ENCODE peak calls at places on chromosomes 11 and 22, in six cellular contexts. X, Q, D, E, A and S are unnamed samples.

GRCh38 chr22:46936378-46936916 is 174.0 kb downstream of the TBC1D22A start:
- DNase-seq in Q (no peak), A (no peak), D (no peak), E (no peak), X (no peak), S (peak; percentile 36)

GRCh38 chr11:17076517-17077239 is 789 bp downstream of the RPS13 start:
- DNase-seq in Q (no peak), A (no peak), E (no peak), X (peak; percentile 30), D (no peak), S (no peak)

GRCh38 chr11:107689317-107690202 is 22.3 kb downstream of the SLN start:
- DNase-seq in D (peak; percentile 76), Q (peak; percentile 42), E (peak; percentile 60), X (peak; percentile 79), A (no peak), S (no peak)

GRCh38 chr11:81237139-81237538 is 1496.5 kb downstream of the FAM181B start:
- DNase-seq in D (peak; percentile 64), A (no peak), Q (no peak), X (peak; percentile 87), E (peak; percentile 25), S (peak; percentile 49)

GRCh38 chr11:119571311-119571710 is 148.3 kb upstream of the THY1 start:
- DNase-seq in A (no peak), D (no peak), X (no peak), E (no peak), Q (no peak), S (no peak)

GRCh38 chr11:94740083-94740974 is 27.8 kb upstream of the AMOTL1 start:
- DNase-seq in X (peak; percentile 17), Q (peak; percentile 59), D (no peak), E (peak; percentile 45), A (no peak), S (no peak)

GRCh38 chr11:14422052-14422813 is 63.2 kb upstream of the RRAS2 start:
- DNase-seq in E (peak; percentile 22), Q (peak; percentile 88), A (peak; percentile 96), X (peak; percentile 100), D (peak; percentile 100), S (peak; percentile 98)

GRCh38 chr11:65776196-65776595 is 4.6 kb downstream of the AP5B1 start:
- DNase-seq in E (no peak), A (no peak), X (peak; percentile 85), Q (no peak), D (no peak), S (no peak)

GRCh38 chr11:2771758-2772466 is 72.1 kb upstream of the KCNQ1OT1 start:
- DNase-seq in A (no peak), D (no peak), E (no peak), X (no peak), Q (peak; percentile 12), S (no peak)

GRCh38 chr11:133509924-133510697 is 22.2 kb downstream of the OPCML start:
- DNase-seq in X (no peak), E (no peak), A (no peak), D (no peak), Q (no peak), S (no peak)

GRCh38 chr11:45755281-45755859 is 49.6 kb upstream of the SLC35C1 start:
- DNase-seq in Q (no peak), D (no peak), A (no peak), X (no peak), E (no peak), S (no peak)

GRCh38 chr11:21476588-21476987 is 716.3 kb upstream of the ANO5 start:
- DNase-seq in A (no peak), D (no peak), Q (no peak), E (no peak), X (no peak), S (no peak)

GRCh38 chr11:59062602-59063529 is 23.2 kb upstream of the GLYATL1B start:
- DNase-seq in X (no peak), A (no peak), D (no peak), Q (no peak), E (no peak), S (no peak)

GRCh38 chr11:124177344-124177743 is 5.8 kb upstream of the OR10D3 start:
- DNase-seq in D (no peak), X (peak; percentile 18), A (no peak), E (no peak), Q (no peak), S (no peak)

GRCh38 chr11:1541474-1542204 is 30.4 kb downstream of the DUSP8 start:
- DNase-seq in E (no peak), X (no peak), A (no peak), Q (no peak), D (no peak), S (no peak)

GRCh38 chr22:20566420-20567260 is 59.2 kb downstream of the MED15 start:
- DNase-seq in X (peak; percentile 77), A (no peak), E (peak; percentile 68), D (no peak), Q (peak; percentile 12), S (peak; percentile 72)

GRCh38 chr11:75934851-75935250 is 119.8 kb downstream of the UVRAG start:
- DNase-seq in X (no peak), Q (no peak), E (no peak), D (no peak), A (no peak), S (no peak)

GRCh38 chr11:118605116-118605867 is 2.1 kb upstream of the PHLDB1 start:
- DNase-seq in Q (peak; percentile 83), X (peak; percentile 97), D (peak; percentile 75), A (peak; percentile 90), E (no peak), S (peak; percentile 22)

GRCh38 chr11:73729594-73730206 is 31.2 kb downstream of the RAB6A start:
- DNase-seq in Q (no peak), E (no peak), X (no peak), A (no peak), D (no peak), S (no peak)

GRCh38 chr11:22670803-22671202 is 4.4 kb downstream of the GAS2 start:
- DNase-seq in A (no peak), Q (no peak), D (no peak), E (no peak), X (peak; percentile 13), S (no peak)

GRCh38 chr11:19344661-19345518 is 104.1 kb upstream of the E2F8 start:
- DNase-seq in D (no peak), A (no peak), X (peak; percentile 58), Q (peak; percentile 42), E (no peak), S (peak; percentile 19)

GRCh38 chr22:43869799-43870198 is 7.5 kb upstream of the SULT4A1 start:
- DNase-seq in D (no peak), X (no peak), Q (no peak), E (no peak), A (no peak), S (no peak)

GRCh38 chr11:97963528-97964331 is 1057.0 kb upstream of the CNTN5 start:
- DNase-seq in Q (no peak), E (no peak), A (no peak), D (no peak), X (peak; percentile 50), S (no peak)

GRCh38 chr11:3129591-3130268 is 35.4 kb downstream of the OSBPL5 start:
- DNase-seq in E (no peak), D (no peak), A (no peak), Q (peak; percentile 11), X (no peak), S (no peak)

GRCh38 chr11:37804666-37805065 is 1206.6 kb upstream of the RAG2 start:
- DNase-seq in D (no peak), Q (no peak), A (no peak), X (no peak), E (no peak), S (no peak)

GRCh38 chr11:46696212-46696558 is 4.2 kb downstream of the ARHGAP1 start:
- DNase-seq in A (no peak), E (no peak), X (no peak), D (no peak), Q (peak; percentile 81), S (no peak)

GRCh38 chr11:46659908-46660307 is 40.5 kb downstream of the ARHGAP1 start:
- DNase-seq in Q (no peak), A (no peak), D (peak; percentile 51), X (peak; percentile 96), E (no peak), S (peak; percentile 62)

GRCh38 chr22:21719024-21719423 is 16.6 kb downstream of the YPEL1 start:
- DNase-seq in X (no peak), D (no peak), A (no peak), E (no peak), Q (no peak), S (no peak)

GRCh38 chr11:31974737-31975136 is 116.1 kb upstream of the RCN1 start:
- DNase-seq in E (no peak), X (peak; percentile 38), A (no peak), Q (no peak), D (peak; percentile 70), S (peak; percentile 33)

DNA sequence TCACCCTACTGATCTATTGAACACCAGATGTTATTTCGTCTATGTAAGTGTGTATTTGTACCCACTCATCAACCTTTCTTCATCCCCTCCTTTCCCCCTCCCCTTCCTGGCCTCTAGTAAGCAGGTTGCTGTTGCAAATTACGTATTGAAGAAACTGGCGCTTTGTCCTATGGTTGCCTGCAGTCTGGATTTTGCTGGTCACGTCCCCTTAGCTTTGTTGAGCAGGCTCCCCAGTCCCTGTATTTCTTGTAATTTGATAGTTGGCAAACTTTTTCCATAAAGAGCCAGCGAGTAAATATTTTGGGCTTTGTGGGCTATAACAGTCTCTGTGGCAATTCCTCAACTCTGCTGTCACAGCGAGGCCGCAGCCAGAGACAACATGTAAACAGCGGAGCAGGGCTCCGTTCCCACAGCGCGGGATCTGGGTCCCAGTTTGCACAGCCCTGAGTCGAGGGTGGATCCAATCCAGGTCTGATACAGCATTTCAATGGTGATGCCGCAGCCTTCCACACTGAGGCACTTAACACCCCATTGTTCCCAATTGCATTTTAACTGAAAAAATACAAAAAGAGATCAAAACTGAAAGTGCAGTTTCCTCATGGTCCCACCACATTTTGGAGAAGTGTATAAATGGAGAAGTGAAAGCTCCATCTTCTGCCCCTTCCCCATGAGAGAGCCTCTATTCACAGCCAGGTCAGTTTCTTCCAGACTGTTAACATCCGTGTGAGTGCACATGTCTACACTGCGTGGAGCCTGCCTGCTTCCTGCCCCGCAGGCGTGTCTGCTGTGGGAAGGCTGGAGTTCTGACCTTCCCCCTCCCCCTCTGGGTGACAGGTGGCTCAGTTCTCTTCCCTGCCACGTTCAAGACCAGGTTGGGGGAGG is 89.0 kb downstream of the RPS6KA4 start:
- DNase-seq in Q (peak; percentile 22), A (no peak), X (peak; percentile 9), E (peak; percentile 74), D (peak; percentile 7), S (no peak)
- H3K4me3 ChIP-seq in Q (peak overlapping the region; percentile 57), A (no peak overlapping the region), X (no peak overlapping the region), E (peak overlapping the region; percentile 18), D (no peak overlapping the region), S (no peak overlapping the region)

GRCh38 chr22:45935573-45935972 is 41.4 kb downstream of the WNT7B start:
- DNase-seq in Q (no peak), A (no peak), E (no peak), X (no peak), D (no peak), S (no peak)
- TF ChIP-seq CTCF in Q (no peak), A (no peak), E (no peak), X (no peak), D (no peak), S (no peak)

GRCh38 chr11:67645521-67646457 is 4.7 kb downstream of the ACY3 start:
- DNase-seq in E (no peak), D (no peak), A (no peak), Q (no peak), X (no peak), S (no peak)
- H3K4me3 ChIP-seq in E (no peak overlapping the region), D (no peak overlapping the region), A (no peak overlapping the region), Q (no peak overlapping the region), X (no peak overlapping the region), S (no peak overlapping the region)

DNA sequence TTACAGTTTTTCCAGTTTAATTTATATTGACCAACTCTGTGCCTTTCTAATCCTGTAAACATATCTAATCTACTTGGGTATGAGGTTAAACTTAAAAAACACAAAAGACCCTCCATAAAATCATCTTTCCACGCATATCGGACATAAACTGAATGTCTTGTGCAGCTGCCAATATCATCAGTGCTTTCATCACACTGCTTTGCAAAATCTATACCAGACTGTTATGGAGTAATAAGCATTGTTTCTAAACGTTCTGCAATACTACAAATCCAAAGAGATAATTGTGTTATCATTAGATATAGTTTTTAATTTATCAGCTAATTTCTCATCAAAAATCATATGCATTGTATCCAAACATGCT is 36.1 kb upstream of the AMPD3 start:
- DNase-seq in X (no peak), E (no peak), D (no peak), A (no peak), Q (no peak), S (no peak)
- TF ChIP-seq CTCF in X (no peak), E (no peak), D (no peak), A (no peak), Q (no peak), S (no peak)